ENCODE peak calls at places on chromosomes 7 and 10, in ten cellular contexts. E, O, N, K, C, A, Y, I, Q and V are unnamed samples.

GRCh38 chr7:128840326-128841170 is 10.3 kb downstream of the FLNC start:
- DNase-seq in E (no peak), O (no peak), N (peak; percentile 55), K (no peak), C (no peak), A (no peak), Y (no peak), I (no peak), Q (no peak), V (no peak)

GRCh38 chr10:58237014-58237830 is 30.5 kb downstream of the IPMK start:
- DNase-seq in E (no peak), O (peak; percentile 70), N (no peak), K (no peak), C (no peak), A (no peak), Y (peak; percentile 69), I (no peak), Q (no peak), V (no peak)

GRCh38 chr7:141649865-141650499 is 52.0 kb downstream of the DENND11 start:
- DNase-seq in E (no peak), O (peak; percentile 88), N (no peak), K (no peak), C (no peak), A (peak; percentile 70), Y (peak; percentile 68), I (peak; percentile 62), Q (peak; percentile 79), V (peak; percentile 77)

GRCh38 chr7:1749864-1750466 is 79.9 kb downstream of the ELFN1 start:
- DNase-seq in E (no peak), O (peak; percentile 44), N (no peak), K (no peak), C (peak; percentile 84), A (no peak), Y (no peak), I (no peak), Q (no peak), V (no peak)

GRCh38 chr10:12966067-12966466 is 35.4 kb downstream of the CCDC3 start:
- DNase-seq in E (no peak), O (no peak), N (no peak), K (no peak), C (peak; percentile 30), A (no peak), Y (no peak), I (no peak), Q (no peak), V (no peak)

GRCh38 chr7:140904081-140904480 is 20.6 kb downstream of the BRAF start:
- DNase-seq in E (no peak), O (no peak), N (no peak), K (no peak), C (no peak), A (no peak), Y (no peak), I (no peak), Q (no peak), V (no peak)

GRCh38 chr7:31633894-31634494 is 53.0 kb upstream of the PPP1R17 start:
- DNase-seq in E (no peak), O (peak; percentile 29), N (no peak), K (peak; percentile 22), C (no peak), A (no peak), Y (peak; percentile 41), I (peak; percentile 53), Q (peak; percentile 37), V (peak; percentile 4)

GRCh38 chr10:44030681-44031080 is 354.2 kb downstream of the CXCL12 start:
- DNase-seq in E (no peak), O (no peak), N (no peak), K (no peak), C (no peak), A (no peak), Y (no peak), I (no peak), Q (no peak), V (no peak)

GRCh38 chr7:84637568-84638338 is 443.2 kb upstream of the SEMA3A start:
- DNase-seq in E (no peak), O (peak; percentile 23), N (no peak), K (peak; percentile 33), C (no peak), A (no peak), Y (peak; percentile 45), I (no peak), Q (no peak), V (no peak)

GRCh38 chr7:101496017-101496416 is 133.1 kb downstream of the MYL10 start:
- DNase-seq in E (no peak), O (no peak), N (no peak), K (no peak), C (no peak), A (no peak), Y (no peak), I (no peak), Q (no peak), V (no peak)

GRCh38 chr7:83934118-83934734 is 260.4 kb downstream of the SEMA3A start:
- DNase-seq in E (no peak), O (no peak), N (no peak), K (no peak), C (no peak), A (no peak), Y (no peak), I (no peak), Q (peak; percentile 2), V (no peak)